ENCODE peak calls at places on chromosome 13, in six cellular contexts. D, Q, B, I, J and W are unnamed samples.

GRCh38 chr13:112802808-112803207 is 113.0 kb downstream of the ATP11A start:
- DNase-seq in D (no peak), Q (no peak), B (no peak), I (no peak), J (no peak), W (no peak)

GRCh38 chr13:53151692-53152421 is 123.2 kb downstream of the OLFM4 start:
- DNase-seq in D (no peak), Q (peak; percentile 72), B (peak; percentile 8), I (peak; percentile 17), J (peak; percentile 84), W (peak; percentile 77)

GRCh38 chr13:45333973-45334922 is 6.7 kb downstream of the TPT1 start:
- DNase-seq in D (no peak), Q (peak; percentile 27), B (no peak), I (no peak), J (no peak), W (no peak)

GRCh38 chr13:99919132-99919531 is 52.4 kb downstream of the ZIC5 start:
- DNase-seq in D (no peak), Q (no peak), B (no peak), I (no peak), J (no peak), W (no peak)

GRCh38 chr13:93345642-93346220 is 119.1 kb downstream of the GPC6 start:
- DNase-seq in D (no peak), Q (no peak), B (no peak), I (no peak), J (no peak), W (no peak)

GRCh38 chr13:20231839-20232555 is at the start of gene GJB6:
- DNase-seq in D (no peak), Q (peak; percentile 46), B (no peak), I (no peak), J (peak; percentile 90), W (peak; percentile 52)

GRCh38 chr13:30720470-30720869 is 14.9 kb upstream of the ALOX5AP start:
- DNase-seq in D (no peak), Q (no peak), B (no peak), I (no peak), J (no peak), W (no peak)

GRCh38 chr13:85626603-85627002 is 172.6 kb downstream of the SLITRK6 start:
- DNase-seq in D (no peak), Q (no peak), B (no peak), I (no peak), J (no peak), W (no peak)

GRCh38 chr13:44837250-44837649 is 152.0 kb downstream of the NUFIP1 start:
- DNase-seq in D (no peak), Q (no peak), B (no peak), I (peak; percentile 50), J (no peak), W (no peak)

GRCh38 chr13:27403252-27403678 is 21.2 kb upstream of the GTF3A start:
- DNase-seq in D (no peak), Q (peak; percentile 67), B (no peak), I (peak; percentile 68), J (peak; percentile 26), W (peak; percentile 13)

GRCh38 chr13:75850915-75851314 is 214.8 kb downstream of the LMO7 start:
- DNase-seq in D (no peak), Q (peak; percentile 32), B (no peak), I (peak; percentile 13), J (no peak), W (no peak)

GRCh38 chr13:48990900-48991299 is 15.2 kb downstream of the FNDC3A start:
- DNase-seq in D (no peak), Q (no peak), B (no peak), I (no peak), J (no peak), W (no peak)

GRCh38 chr13:98923641-98924397 is 54.0 kb downstream of the DOCK9 start:
- DNase-seq in D (no peak), Q (no peak), B (no peak), I (no peak), J (no peak), W (no peak)

GRCh38 chr13:76326343-76326742 is 559.9 kb downstream of the KCTD12 start:
- DNase-seq in D (no peak), Q (no peak), B (no peak), I (no peak), J (no peak), W (no peak)

GRCh38 chr13:42969558-42970172 is 22.4 kb downstream of the EPSTI1 start:
- DNase-seq in D (no peak), Q (peak; percentile 89), B (peak; percentile 86), I (peak; percentile 50), J (peak; percentile 78), W (peak; percentile 82)

GRCh38 chr13:28983661-28984060 is 163.5 kb downstream of the MTUS2 start:
- DNase-seq in D (no peak), Q (no peak), B (no peak), I (no peak), J (no peak), W (peak; percentile 28)

GRCh38 chr13:107124129-107124718 is 556.3 kb upstream of the ARGLU1 start:
- DNase-seq in D (no peak), Q (peak; percentile 63), B (no peak), I (peak; percentile 15), J (no peak), W (peak; percentile 38)

GRCh38 chr13:33918199-33918932 is 100.4 kb downstream of the RFC3 start:
- DNase-seq in D (no peak), Q (no peak), B (no peak), I (peak; percentile 71), J (peak; percentile 38), W (no peak)

GRCh38 chr13:51158365-51158764 is 47.3 kb upstream of the C13orf42 start:
- DNase-seq in D (no peak), Q (peak; percentile 22), B (no peak), I (no peak), J (no peak), W (no peak)

GRCh38 chr13:109254271-109254670 is 532.1 kb downstream of the IRS2 start:
- DNase-seq in D (no peak), Q (no peak), B (no peak), I (no peak), J (no peak), W (no peak)

GRCh38 chr13:109783815-109784589 is 2.4 kb downstream of the IRS2 start:
- DNase-seq in D (no peak), Q (peak; percentile 40), B (no peak), I (no peak), J (no peak), W (no peak)

GRCh38 chr13:21719463-21719862 is 48.6 kb downstream of the FGF9 start:
- DNase-seq in D (no peak), Q (peak; percentile 67), B (no peak), I (no peak), J (no peak), W (no peak)

GRCh38 chr13:37303610-37304009 is 198.1 kb upstream of the CSNK1A1L start:
- DNase-seq in D (no peak), Q (no peak), B (no peak), I (no peak), J (no peak), W (no peak)

GRCh38 chr13:85197431-85197830 is 601.8 kb downstream of the SLITRK6 start:
- DNase-seq in D (no peak), Q (no peak), B (no peak), I (no peak), J (no peak), W (no peak)

GRCh38 chr13:73956101-73956500 is 178.1 kb downstream of the KLF12 start:
- DNase-seq in D (no peak), Q (no peak), B (no peak), I (no peak), J (no peak), W (no peak)

GRCh38 chr13:97982286-97982685 is 28.8 kb downstream of the IPO5 start:
- DNase-seq in D (no peak), Q (no peak), B (no peak), I (no peak), J (no peak), W (no peak)

GRCh38 chr13:98842858-98843481 is 90.5 kb upstream of the SLC15A1 start:
- DNase-seq in D (no peak), Q (peak; percentile 94), B (peak; percentile 62), I (peak; percentile 80), J (peak; percentile 73), W (peak; percentile 87)

GRCh38 chr13:73307481-73307880 is 248.7 kb downstream of the KLF5 start:
- DNase-seq in D (no peak), Q (no peak), B (no peak), I (no peak), J (no peak), W (peak; percentile 56)

GRCh38 chr13:42279080-42279479 is 7.1 kb downstream of the AKAP11 start:
- DNase-seq in D (no peak), Q (no peak), B (no peak), I (no peak), J (no peak), W (no peak)

GRCh38 chr13:46964789-46965527 is 68.1 kb upstream of the HTR2A start:
- DNase-seq in D (no peak), Q (peak; percentile 56), B (no peak), I (peak; percentile 22), J (no peak), W (no peak)

GRCh38 chr13:51255556-51255955 is 33.4 kb downstream of the FAM124A start:
- DNase-seq in D (no peak), Q (no peak), B (no peak), I (no peak), J (no peak), W (no peak)

GRCh38 chr13:60351326-60351725 is 45.7 kb upstream of the TDRD3 start:
- DNase-seq in D (no peak), Q (peak; percentile 70), B (no peak), I (peak; percentile 44), J (peak; percentile 30), W (peak; percentile 20)

GRCh38 chr13:39835253-39835652 is 179.8 kb downstream of the COG6 start:
- DNase-seq in D (no peak), Q (no peak), B (no peak), I (peak; percentile 3), J (peak; percentile 33), W (no peak)

GRCh38 chr13:44399045-44399444 is 25.4 kb downstream of the SERP2 start:
- DNase-seq in D (no peak), Q (no peak), B (no peak), I (no peak), J (no peak), W (no peak)

GRCh38 chr13:21130116-21130515 is 46.2 kb downstream of the SKA3 start:
- DNase-seq in D (no peak), Q (no peak), B (no peak), I (no peak), J (no peak), W (no peak)

GRCh38 chr13:21556051-21556450 is 47.9 kb downstream of the MICU2 start:
- DNase-seq in D (no peak), Q (no peak), B (no peak), I (no peak), J (no peak), W (no peak)